ENCODE peak calls at places on chromosomes 12 and 14, in four cellular contexts. X, H, N and S are unnamed samples.

GRCh38 chr12:64810831-64811230 is 13.6 kb upstream of the TBC1D30 start:
- DNase-seq in X (no peak), H (peak; percentile 70), N (no peak), S (no peak)

GRCh38 chr12:57250541-57250940 is 446 bp downstream of the STAC3 start:
- DNase-seq in X (no peak), H (no peak), N (no peak), S (no peak)

GRCh38 chr12:65430571-65431306 is 152.3 kb downstream of the MSRB3 start:
- DNase-seq in X (no peak), H (peak; percentile 44), N (no peak), S (no peak)

GRCh38 chr12:95412826-95413311 is 61.1 kb upstream of the METAP2 start:
- DNase-seq in X (no peak), H (peak; percentile 78), N (no peak), S (no peak)

GRCh38 chr12:48265792-48266191 is 62.7 kb upstream of the OR10AD1 start:
- DNase-seq in X (no peak), H (no peak), N (no peak), S (no peak)

GRCh38 chr12:2092890-2093289 is 40.1 kb downstream of the CACNA1C start:
- DNase-seq in X (no peak), H (peak; percentile 5), N (no peak), S (no peak)

GRCh38 chr12:64098709-64099354 is 123.3 kb downstream of the KICS2 start:
- DNase-seq in X (no peak), H (peak; percentile 75), N (peak; percentile 72), S (no peak)

GRCh38 chr12:52227767-52228166 is 5.3 kb upstream of the KRT7 start:
- DNase-seq in X (no peak), H (no peak), N (no peak), S (no peak)

GRCh38 chr12:92802906-92803305 is 100.1 kb downstream of the PLEKHG7 start:
- DNase-seq in X (no peak), H (no peak), N (no peak), S (no peak)

GRCh38 chr14:101196051-101196450 is 292.5 kb upstream of the RTL1 start:
- DNase-seq in X (no peak), H (no peak), N (no peak), S (no peak)

GRCh38 chr12:38921025-38921677 is 15.8 kb upstream of the CPNE8 start:
- DNase-seq in X (peak; percentile 39), H (peak; percentile 84), N (peak; percentile 30), S (peak; percentile 46)

GRCh38 chr14:96126783-96127271 is 77.8 kb upstream of the BDKRB2 start:
- DNase-seq in X (no peak), H (no peak), N (no peak), S (no peak)